ENCODE peak calls at places on chromosomes 7 and 10, in ten cellular contexts. H is stimulated activated naive CD8-positive, alpha-beta T cell treated with anti-CD3 and anti-CD28 coated beads, Interleukin-15, Interleukin-2, amounts not matched to agents 100 U/mL and 50 U/mL, for 24 hours; Q is uterus; J is pons; I is Peyer's patch; P is CD4-positive, alpha-beta T cell; K is heart right ventricle; Y is stimulated activated CD4-positive, alpha-beta T cell treated with anti-CD3 and anti-CD28 coated beads, Interleukin-2, amount 100 ng/mL, for 24 hours; A is right atrium auricular region; F is tibial nerve. R is an unnamed sample.

GRCh38 chr10:92822060-92822634 is 26.2 kb upstream of the EXOC6 start:
- DNase-seq in H (no peak), Q (no peak), J (peak), I (no peak), P (no peak), K (no peak), Y (no peak), A (no peak), F (no peak), R (no peak)

GRCh38 chr7:30984359-30985107 is 20.8 kb downstream of the GHRHR start:
- DNase-seq in H (no peak), Q (no peak), J (peak), I (no peak), P (no peak), K (no peak), Y (no peak), A (no peak), F (no peak), R (no peak)

GRCh38 chr7:7742223-7742622 is 23.8 kb upstream of the RPA3 start:
- DNase-seq in H (no peak), Q (no peak), J (no peak), I (no peak), P (no peak), K (no peak), Y (no peak), A (no peak), F (no peak), R (no peak)

GRCh38 chr7:156932006-156932405 is 17.5 kb upstream of the NOM1 start:
- DNase-seq in H (no peak), Q (no peak), J (no peak), I (peak), P (no peak), K (no peak), Y (no peak), A (no peak), F (no peak), R (no peak)

GRCh38 chr10:103793920-103794883 is 61.2 kb downstream of the SH3PXD2A start:
- DNase-seq in H (no peak), Q (peak), J (no peak), I (peak), P (no peak), K (no peak), Y (no peak), A (no peak), F (no peak), R (peak)

GRCh38 chr10:86374664-86375063 is 8.1 kb upstream of the GRID1 start:
- DNase-seq in H (no peak), Q (no peak), J (no peak), I (peak), P (no peak), K (no peak), Y (no peak), A (no peak), F (no peak), R (no peak)

GRCh38 chr10:13184726-13185514 is 23.6 kb downstream of the MCM10 start:
- DNase-seq in H (no peak), Q (no peak), J (no peak), I (no peak), P (no peak), K (peak), Y (no peak), A (no peak), F (no peak), R (no peak)

GRCh38 chr7:30896041-30896440 is 15.6 kb upstream of the AQP1 start:
- DNase-seq in H (no peak), Q (no peak), J (no peak), I (no peak), P (no peak), K (no peak), Y (no peak), A (no peak), F (no peak), R (no peak)

GRCh38 chr10:132100556-132101349 is 35.0 kb downstream of the JAKMIP3 start:
- DNase-seq in H (no peak), Q (no peak), J (no peak), I (peak), P (no peak), K (no peak), Y (no peak), A (peak), F (no peak), R (peak)

GRCh38 chr7:105794741-105795729 is 81.4 kb downstream of the ATXN7L1 start:
- DNase-seq in H (no peak), Q (peak), J (no peak), I (no peak), P (no peak), K (peak), Y (no peak), A (no peak), F (no peak), R (no peak)

GRCh38 chr10:48251152-48251524 is 23.4 kb downstream of the FRMPD2 start:
- DNase-seq in H (no peak), Q (no peak), J (no peak), I (no peak), P (no peak), K (no peak), Y (no peak), A (peak), F (no peak), R (no peak)

GRCh38 chr7:127976056-127976455 is 55.2 kb downstream of the LRRC4 start:
- DNase-seq in H (no peak), Q (no peak), J (no peak), I (peak), P (no peak), K (no peak), Y (no peak), A (no peak), F (no peak), R (no peak)

GRCh38 chr10:46218921-46219320 is 67.9 kb upstream of the ANTXRL start:
- DNase-seq in H (no peak), Q (no peak), J (no peak), I (no peak), P (no peak), K (no peak), Y (no peak), A (no peak), F (no peak), R (no peak)

GRCh38 chr7:7524121-7524520 is 11.6 kb downstream of the COL28A1 start:
- DNase-seq in H (no peak), Q (no peak), J (no peak), I (no peak), P (no peak), K (no peak), Y (no peak), A (no peak), F (no peak), R (no peak)

GRCh38 chr7:20964214-20964613 is 177.5 kb upstream of the SP8 start:
- DNase-seq in H (no peak), Q (no peak), J (no peak), I (no peak), P (no peak), K (no peak), Y (no peak), A (no peak), F (no peak), R (no peak)

GRCh38 chr10:124392651-124393342 is 25.9 kb downstream of the OAT start:
- DNase-seq in H (no peak), Q (no peak), J (no peak), I (peak), P (no peak), K (no peak), Y (no peak), A (no peak), F (no peak), R (no peak)

R was measured in mucosa of descending colon.